ENCODE peak calls at places on chromosomes 13 and 19, in five cellular contexts. P, Y, H, I and D are unnamed samples.

GRCh38 chr19:48364564-48365363 is 597 bp downstream of the SYNGR4 start:
- DNase-seq in P (no peak), H (no peak), I (no peak), Y (no peak), D (no peak)

GRCh38 chr13:34425307-34425949 is 516.6 kb upstream of the NBEA start:
- DNase-seq in I (no peak), Y (no peak), H (no peak), P (no peak), D (no peak)

GRCh38 chr19:246551-246950 is 44.7 kb downstream of the PLPP2 start:
- DNase-seq in I (no peak), H (peak), Y (no peak), P (no peak), D (no peak)

GRCh38 chr19:48443262-48443661 is 2.5 kb upstream of the GRWD1 start:
- DNase-seq in I (no peak), Y (no peak), P (no peak), H (no peak), D (peak)

GRCh38 chr13:106486287-106486686 is 49.2 kb downstream of the EFNB2 start:
- DNase-seq in H (no peak), I (no peak), Y (no peak), P (no peak), D (no peak)

GRCh38 chr19:24060687-24061356 is 26.2 kb upstream of the ZNF254 start:
- DNase-seq in I (peak), P (no peak), Y (no peak), H (no peak), D (no peak)

GRCh38 chr13:105847532-105848295 is 687.7 kb downstream of the EFNB2 start:
- DNase-seq in Y (no peak), P (no peak), H (no peak), I (peak), D (no peak)

GRCh38 chr19:6198896-6199239 is 63.4 kb downstream of the ACSBG2 start:
- DNase-seq in H (no peak), P (no peak), I (no peak), Y (no peak), D (no peak)

GRCh38 chr19:5880604-5881078 is 10.3 kb upstream of the FUT5 start:
- DNase-seq in H (no peak), P (no peak), Y (no peak), I (peak), D (no peak)

GRCh38 chr13:80586356-80586755 is 245.4 kb upstream of the SPRY2 start:
- DNase-seq in I (no peak), Y (no peak), H (no peak), P (no peak), D (no peak)

GRCh38 chr19:18743281-18743825 is 47.8 kb downstream of the COMP start:
- DNase-seq in H (peak), P (no peak), Y (no peak), I (peak), D (no peak)

GRCh38 chr19:42207767-42208259 is 9.7 kb downstream of the DEDD2 start:
- DNase-seq in H (no peak), Y (no peak), P (no peak), I (peak), D (no peak)

GRCh38 chr19:12527034-12527836 is 24.0 kb downstream of the ZNF564 start:
- DNase-seq in Y (no peak), H (no peak), I (peak), P (no peak), D (no peak)

GRCh38 chr13:69331245-69331644 is 776.4 kb upstream of the ATXN8OS start:
- DNase-seq in P (no peak), I (no peak), Y (no peak), H (no peak), D (no peak)

GRCh38 chr19:3479177-3479818 is 1.0 kb downstream of the SMIM24 start:
- DNase-seq in Y (peak), H (no peak), I (no peak), P (no peak), D (no peak)

GRCh38 chr19:41554902-41555301 is 21.1 kb upstream of the CEACAM21 start:
- DNase-seq in H (no peak), I (no peak), Y (no peak), P (no peak), D (no peak)

GRCh38 chr19:29287061-29287460 is 74.1 kb upstream of the UQCRFS1 start:
- DNase-seq in I (no peak), Y (no peak), H (no peak), P (no peak), D (no peak)

GRCh38 chr19:31545766-31546165 is 196.5 kb upstream of the TSHZ3 start:
- DNase-seq in P (no peak), Y (no peak), I (no peak), H (no peak), D (no peak)

GRCh38 chr13:88000239-88000638 is 329.1 kb downstream of the SLITRK5 start:
- DNase-seq in P (no peak), H (no peak), I (peak), Y (no peak), D (no peak)

GRCh38 chr19:43776285-43776684 is 4.5 kb downstream of the KCNN4 start:
- DNase-seq in P (no peak), Y (no peak), H (no peak), I (no peak), D (no peak)

GRCh38 chr19:46220038-46220615 is 9.4 kb upstream of the IGFL1 start:
- DNase-seq in Y (no peak), I (no peak), P (no peak), H (no peak), D (no peak)

GRCh38 chr13:33244210-33244906 is 41.2 kb downstream of the STARD13 start:
- DNase-seq in I (no peak), P (no peak), Y (no peak), H (no peak), D (no peak)

GRCh38 chr13:29402168-29402621 is 193.3 kb downstream of the SLC7A1 start:
- DNase-seq in Y (no peak), I (peak), P (no peak), H (no peak), D (no peak)

GRCh38 chr13:29396446-29396845 is 199.0 kb downstream of the SLC7A1 start:
- DNase-seq in P (no peak), H (no peak), I (no peak), Y (no peak), D (no peak)

DNA sequence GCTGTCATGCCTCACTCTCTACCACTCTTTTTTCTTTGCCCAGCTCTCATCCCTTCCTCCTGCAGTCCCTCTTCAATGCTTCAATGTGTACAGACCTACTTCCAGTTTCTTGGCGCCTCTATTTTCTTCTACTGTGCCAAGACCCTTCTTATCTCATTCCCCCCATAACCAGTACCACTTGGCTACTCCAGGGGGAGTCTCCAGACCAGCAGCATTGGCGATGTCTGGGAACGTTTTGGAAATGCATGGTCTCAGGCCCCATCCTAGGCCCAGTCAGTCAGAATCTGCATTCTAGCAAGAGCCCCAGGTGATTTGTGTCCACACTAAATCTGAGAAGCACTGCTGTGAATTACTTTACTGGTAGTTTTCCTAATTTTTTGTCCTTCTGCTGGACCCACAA is 198.2 kb downstream of the SLC7A1 start:
- DNase-seq in H (no peak), P (no peak), Y (no peak), I (no peak), D (no peak)
- TF ChIP-seq CTCF in H (peak), P (peak), Y (no peak), I (no peak), D (no peak)

GRCh38 chr13:28093871-28094270 is 6.5 kb downstream of the FLT3 start:
- DNase-seq in P (no peak), Y (no peak), I (no peak), H (no peak), D (no peak)
- TF ChIP-seq CTCF in P (no peak), Y (no peak), I (no peak), H (no peak), D (no peak)

DNA sequence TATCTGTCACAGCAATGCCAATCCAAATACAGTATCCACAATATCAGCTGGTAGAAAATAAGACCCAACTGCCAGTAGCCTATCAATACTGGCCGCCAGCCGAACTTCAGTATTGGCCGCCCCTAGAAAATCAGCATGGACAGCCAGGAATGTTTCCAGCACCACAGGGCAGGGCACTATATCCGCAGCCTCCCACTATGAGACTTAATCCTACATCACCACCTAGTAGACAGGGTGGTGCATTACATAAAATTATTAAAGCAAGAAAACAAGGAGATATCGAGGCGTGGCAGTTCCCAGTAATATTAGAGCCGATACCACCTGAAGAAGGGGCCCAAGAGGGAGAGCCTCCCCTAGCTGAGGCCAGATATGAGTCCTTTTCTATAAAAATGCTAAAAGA is 111.3 kb downstream of the ZNF486 start:
- DNase-seq in I (no peak), H (no peak), Y (no peak), P (no peak), D (no peak)
- TF ChIP-seq CTCF in I (no peak), H (peak), Y (no peak), P (no peak), D (no peak)

GRCh38 chr13:49443689-49444516 is at the start of the genes CAB39L and SETDB2:
- DNase-seq in H (peak), Y (peak), I (peak), P (peak), D (peak)
- TF ChIP-seq CTCF in H (no peak), Y (peak), I (peak), P (peak), D (no peak)

GRCh38 chr13:112141643-112142400 is 74.9 kb downstream of the SOX1 start:
- DNase-seq in P (no peak), I (no peak), Y (no peak), H (no peak), D (no peak)
- TF ChIP-seq CTCF in P (no peak), I (no peak), Y (no peak), H (no peak), D (no peak)

GRCh38 chr13:109381546-109382180 is 404.7 kb downstream of the IRS2 start:
- DNase-seq in I (peak), Y (no peak), P (peak), H (no peak), D (no peak)

GRCh38 chr13:109387438-109387837 is 398.9 kb downstream of the IRS2 start:
- DNase-seq in P (no peak), H (no peak), I (no peak), Y (no peak), D (no peak)

GRCh38 chr13:109385161-109385560 is 401.2 kb downstream of the IRS2 start:
- DNase-seq in H (no peak), Y (no peak), I (peak), P (peak), D (no peak)

GRCh38 chr13:109380457-109380856 is 405.9 kb downstream of the IRS2 start:
- DNase-seq in I (no peak), H (no peak), Y (no peak), P (no peak), D (no peak)

DNA sequence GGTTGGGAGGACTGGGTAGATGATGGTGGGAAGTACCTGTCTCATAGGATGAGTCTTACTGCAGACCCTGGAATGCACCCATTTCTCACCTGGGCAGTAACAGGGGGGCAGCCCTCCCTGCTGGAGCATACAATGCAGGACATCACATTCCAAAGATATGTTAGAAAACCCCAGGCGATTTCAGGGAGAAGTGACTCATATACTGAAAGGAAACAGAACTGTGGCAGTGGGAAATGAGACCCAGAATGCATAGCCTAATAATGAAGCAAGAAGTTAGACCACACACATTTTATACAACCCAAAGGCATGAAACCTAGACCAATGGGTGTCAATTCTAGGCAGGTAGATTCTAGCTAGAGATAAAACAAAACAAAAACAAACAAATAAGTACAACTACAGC is 402.7 kb downstream of the IRS2 start:
- DNase-seq in H (no peak), Y (no peak), I (peak), P (peak), D (no peak)
- TF ChIP-seq CTCF in H (no peak), Y (no peak), I (no peak), P (no peak), D (no peak)

DNA sequence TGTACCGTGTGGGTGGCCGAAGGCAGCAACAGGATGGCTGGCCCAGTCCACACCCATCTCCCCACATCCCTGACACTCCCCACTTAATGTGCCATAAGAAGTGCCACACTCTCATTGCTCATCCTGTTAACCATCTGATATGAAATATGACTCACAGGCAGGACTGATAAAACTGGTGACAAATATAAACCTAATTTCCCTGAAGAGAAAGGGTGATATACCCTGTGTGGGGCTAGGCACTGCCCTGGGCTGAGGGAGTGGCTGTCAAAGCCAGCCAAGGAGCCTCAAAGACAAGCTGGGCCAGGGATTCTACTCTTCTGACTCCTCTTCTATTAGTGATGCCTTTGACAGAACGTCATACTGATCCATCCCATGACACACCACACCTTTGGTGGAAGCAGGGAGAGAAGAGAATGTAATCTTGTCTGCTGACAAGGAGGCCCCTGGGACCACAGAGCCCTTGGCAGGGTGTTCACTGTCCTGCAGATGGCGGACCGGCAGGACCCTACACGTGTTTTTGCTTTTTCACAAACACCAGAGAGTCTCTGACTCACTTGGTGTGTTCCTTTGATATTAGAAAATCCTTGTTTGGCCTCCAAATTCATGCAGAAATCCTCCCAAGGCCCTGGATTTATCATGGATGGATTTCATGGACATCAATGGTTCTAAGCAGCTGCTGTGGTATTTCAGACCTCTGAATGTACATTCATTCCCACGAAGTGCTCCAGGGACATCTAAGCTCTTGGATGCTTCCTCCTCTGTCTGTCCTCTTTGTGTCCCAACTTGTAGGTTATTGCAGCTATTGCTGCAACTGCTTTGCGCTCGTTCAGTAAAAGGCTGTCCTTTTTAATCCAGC is 98.0 kb upstream of the WASF3 start:
- DNase-seq in I (no peak), P (no peak), H (no peak), Y (no peak), D (no peak)
- TF ChIP-seq CTCF in I (no peak), P (no peak), H (no peak), Y (no peak), D (no peak)

GRCh38 chr19:54667217-54667616 is 4.4 kb downstream of the LILRB4 start:
- DNase-seq in Y (no peak), I (no peak), H (no peak), P (no peak), D (no peak)

GRCh38 chr19:54668353-54668752 is 5.6 kb downstream of the LILRB4 start:
- DNase-seq in I (no peak), H (no peak), Y (no peak), P (no peak), D (no peak)

GRCh38 chr19:54673222-54673621 is 10.4 kb downstream of the LILRB4 start:
- DNase-seq in H (no peak), P (no peak), I (no peak), Y (no peak), D (no peak)

GRCh38 chr19:54674021-54674617 is 11.3 kb downstream of the LILRB4 start:
- DNase-seq in H (no peak), Y (no peak), P (no peak), I (no peak), D (no peak)

DNA sequence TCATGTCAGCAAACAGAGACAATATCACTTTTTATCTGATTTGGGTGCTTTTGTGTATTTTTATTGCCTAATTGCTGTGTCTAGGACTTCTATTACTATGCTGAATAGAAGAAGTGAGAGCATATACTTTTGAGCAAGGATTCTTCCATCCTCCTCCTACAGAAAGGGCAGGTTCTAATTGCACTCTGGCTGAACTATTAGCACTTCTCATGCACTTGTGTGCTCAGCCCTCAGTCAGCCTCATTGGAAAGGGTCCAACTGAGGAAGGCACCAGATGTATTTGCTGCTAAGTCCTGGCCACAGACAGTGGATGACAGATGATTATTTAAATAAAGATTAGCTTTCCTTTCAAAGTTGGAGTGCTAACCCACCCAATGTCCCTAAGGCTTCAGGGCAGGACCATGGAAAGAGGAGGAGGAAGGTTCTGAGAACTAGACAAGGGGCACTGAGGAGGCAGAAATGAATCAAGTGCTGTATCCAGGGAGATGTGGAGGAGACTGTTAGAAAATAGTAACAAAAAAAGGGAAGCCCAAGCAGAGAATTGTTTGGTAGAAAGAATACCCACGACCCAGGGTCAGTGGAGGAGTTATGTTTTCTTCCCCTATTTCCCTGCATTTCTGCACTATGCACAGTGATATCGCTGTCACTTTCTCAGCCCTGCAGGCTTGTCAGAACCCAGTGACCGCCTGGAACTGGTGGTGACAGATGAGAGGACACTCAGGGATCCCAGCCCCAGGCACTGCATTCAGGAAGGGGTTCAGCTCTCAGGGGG is 8.0 kb downstream of the LILRB4 start:
- DNase-seq in P (no peak), H (no peak), Y (no peak), I (no peak), D (no peak)
- TF ChIP-seq CTCF in P (no peak), H (no peak), Y (no peak), I (no peak), D (no peak)

DNA sequence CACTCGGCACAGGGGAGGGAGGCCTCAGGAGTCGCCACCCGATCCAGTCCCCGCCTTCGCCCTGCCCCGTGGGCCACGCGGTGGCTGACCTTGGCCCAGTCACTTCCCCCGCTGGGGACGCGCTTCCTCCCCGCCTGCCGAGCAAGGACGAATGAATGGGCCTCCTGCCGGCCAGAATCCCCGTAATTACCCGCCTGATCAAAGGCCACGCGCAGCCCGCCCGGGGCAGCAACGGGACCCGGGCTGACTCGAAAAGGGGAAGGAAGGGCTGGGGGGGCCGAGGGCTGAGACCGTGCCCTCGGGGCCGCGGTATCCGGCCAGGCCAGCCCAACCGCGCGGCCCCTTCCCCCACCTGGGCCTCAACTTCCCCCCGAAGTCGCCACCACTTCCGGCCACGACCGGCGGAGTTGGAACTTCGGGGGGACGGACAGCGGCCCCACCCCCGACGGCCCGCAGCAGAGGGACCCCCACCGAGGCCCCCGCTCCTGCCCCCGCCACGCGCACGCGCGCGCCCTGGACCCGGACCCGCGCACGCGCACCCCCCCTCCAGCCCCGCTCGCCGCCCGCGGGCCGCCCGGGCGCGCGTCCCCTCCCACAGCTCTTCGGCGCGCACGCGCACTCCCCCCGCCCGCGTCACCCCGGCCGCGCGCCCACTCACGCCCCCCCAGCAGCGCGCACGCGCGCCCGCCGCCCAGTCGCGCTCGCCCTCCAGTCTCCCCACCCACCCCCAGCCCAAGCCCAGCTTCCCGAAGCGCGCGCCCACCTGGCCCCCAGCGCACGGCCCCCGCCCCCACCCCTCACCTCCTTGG is 520 bp downstream of the ZNF787 start:
- DNase-seq in P (no peak), I (peak), H (peak), Y (peak), D (peak)
- TF ChIP-seq CTCF in P (peak), I (peak), H (no peak), Y (peak), D (no peak)

GRCh38 chr19:1343026-1343425 is 40.7 kb upstream of the NDUFS7 start:
- DNase-seq in Y (no peak), H (no peak), P (no peak), I (no peak), D (no peak)
- TF ChIP-seq CTCF in Y (no peak), H (no peak), P (peak), I (no peak), D (no peak)